ENCODE peak calls at places on chromosomes 3 and 15, in seven cellular contexts. One of them, this sample, is unnamed.

GRCh38 chr15:48385431-48385830 is 54.2 kb downstream of the DUT start:
- DNase-seq in activated naive CD8-positive, alpha-beta T cell treated with anti-CD3 and anti-CD28 coated beads for 36 hours: no peak
- DNase-seq in BE2C: no peak
- DNase-seq in fibroblast of lung: peak; percentile 99
- DNase-seq in stimulated activated naive CD8-positive, alpha-beta T cell treated with anti-CD3 and anti-CD28 coated beads, Interleukin-15, Interleukin-2, amounts not matched to agents 100 U/mL and 50 U/mL, for 24 hours: no peak
- DNase-seq in H7: no peak
- DNase-seq in glutamatergic neuron: no peak
- DNase-seq in this sample: no peak

GRCh38 chr3:56754753-56755365 is 46.9 kb downstream of the ARHGEF3 start:
- DNase-seq in stimulated activated naive CD8-positive, alpha-beta T cell treated with anti-CD3 and anti-CD28 coated beads, Interleukin-15, Interleukin-2, amounts not matched to agents 100 U/mL and 50 U/mL, for 24 hours: no peak
- DNase-seq in BE2C: no peak
- DNase-seq in fibroblast of lung: no peak
- DNase-seq in H7: no peak
- DNase-seq in activated naive CD8-positive, alpha-beta T cell treated with anti-CD3 and anti-CD28 coated beads for 36 hours: peak; percentile 45
- DNase-seq in glutamatergic neuron: no peak
- DNase-seq in this sample: no peak

GRCh38 chr3:77931272-77932009 is 891.5 kb downstream of the ROBO2 start:
- DNase-seq in fibroblast of lung: peak; percentile 6
- DNase-seq in stimulated activated naive CD8-positive, alpha-beta T cell treated with anti-CD3 and anti-CD28 coated beads, Interleukin-15, Interleukin-2, amounts not matched to agents 100 U/mL and 50 U/mL, for 24 hours: no peak
- DNase-seq in glutamatergic neuron: no peak
- DNase-seq in activated naive CD8-positive, alpha-beta T cell treated with anti-CD3 and anti-CD28 coated beads for 36 hours: no peak
- DNase-seq in H7: no peak
- DNase-seq in BE2C: no peak
- DNase-seq in this sample: peak; percentile 1

GRCh38 chr3:25904248-25904647 is 114.4 kb downstream of the OXSM start:
- DNase-seq in BE2C: no peak
- DNase-seq in stimulated activated naive CD8-positive, alpha-beta T cell treated with anti-CD3 and anti-CD28 coated beads, Interleukin-15, Interleukin-2, amounts not matched to agents 100 U/mL and 50 U/mL, for 24 hours: no peak
- DNase-seq in activated naive CD8-positive, alpha-beta T cell treated with anti-CD3 and anti-CD28 coated beads for 36 hours: no peak
- DNase-seq in fibroblast of lung: no peak
- DNase-seq in glutamatergic neuron: no peak
- DNase-seq in H7: peak; percentile 30
- DNase-seq in this sample: no peak

GRCh38 chr3:5220193-5220592 is 32.7 kb downstream of the EDEM1 start:
- DNase-seq in activated naive CD8-positive, alpha-beta T cell treated with anti-CD3 and anti-CD28 coated beads for 36 hours: no peak
- DNase-seq in stimulated activated naive CD8-positive, alpha-beta T cell treated with anti-CD3 and anti-CD28 coated beads, Interleukin-15, Interleukin-2, amounts not matched to agents 100 U/mL and 50 U/mL, for 24 hours: no peak
- DNase-seq in BE2C: no peak
- DNase-seq in H7: no peak
- DNase-seq in glutamatergic neuron: no peak
- DNase-seq in fibroblast of lung: no peak
- DNase-seq in this sample: no peak

GRCh38 chr15:35444557-35445204 is 101.3 kb downstream of the DPH6 start:
- DNase-seq in H7: peak; percentile 38
- DNase-seq in stimulated activated naive CD8-positive, alpha-beta T cell treated with anti-CD3 and anti-CD28 coated beads, Interleukin-15, Interleukin-2, amounts not matched to agents 100 U/mL and 50 U/mL, for 24 hours: no peak
- DNase-seq in BE2C: peak; percentile 25
- DNase-seq in glutamatergic neuron: no peak
- DNase-seq in activated naive CD8-positive, alpha-beta T cell treated with anti-CD3 and anti-CD28 coated beads for 36 hours: no peak
- DNase-seq in fibroblast of lung: peak; percentile 52
- DNase-seq in this sample: peak; percentile 56

GRCh38 chr15:72835289-72835890 is 51.8 kb upstream of the ADPGK start:
- DNase-seq in activated naive CD8-positive, alpha-beta T cell treated with anti-CD3 and anti-CD28 coated beads for 36 hours: no peak
- DNase-seq in BE2C: no peak
- DNase-seq in fibroblast of lung: no peak
- DNase-seq in glutamatergic neuron: peak; percentile 42
- DNase-seq in H7: peak; percentile 69
- DNase-seq in stimulated activated naive CD8-positive, alpha-beta T cell treated with anti-CD3 and anti-CD28 coated beads, Interleukin-15, Interleukin-2, amounts not matched to agents 100 U/mL and 50 U/mL, for 24 hours: no peak
- DNase-seq in this sample: no peak

GRCh38 chr3:61928776-61929175 is 367.4 kb downstream of the PTPRG start:
- DNase-seq in fibroblast of lung: no peak
- DNase-seq in stimulated activated naive CD8-positive, alpha-beta T cell treated with anti-CD3 and anti-CD28 coated beads, Interleukin-15, Interleukin-2, amounts not matched to agents 100 U/mL and 50 U/mL, for 24 hours: no peak
- DNase-seq in glutamatergic neuron: no peak
- DNase-seq in activated naive CD8-positive, alpha-beta T cell treated with anti-CD3 and anti-CD28 coated beads for 36 hours: no peak
- DNase-seq in H7: no peak
- DNase-seq in BE2C: no peak
- DNase-seq in this sample: no peak

GRCh38 chr3:76965122-76965725 is 74.7 kb upstream of the ROBO2 start:
- DNase-seq in BE2C: no peak
- DNase-seq in glutamatergic neuron: no peak
- DNase-seq in activated naive CD8-positive, alpha-beta T cell treated with anti-CD3 and anti-CD28 coated beads for 36 hours: no peak
- DNase-seq in H7: no peak
- DNase-seq in stimulated activated naive CD8-positive, alpha-beta T cell treated with anti-CD3 and anti-CD28 coated beads, Interleukin-15, Interleukin-2, amounts not matched to agents 100 U/mL and 50 U/mL, for 24 hours: no peak
- DNase-seq in fibroblast of lung: no peak
- DNase-seq in this sample: no peak

GRCh38 chr3:186307594-186307993 is 54.4 kb downstream of the DGKG start:
- DNase-seq in glutamatergic neuron: no peak
- DNase-seq in stimulated activated naive CD8-positive, alpha-beta T cell treated with anti-CD3 and anti-CD28 coated beads, Interleukin-15, Interleukin-2, amounts not matched to agents 100 U/mL and 50 U/mL, for 24 hours: peak; percentile 14
- DNase-seq in H7: no peak
- DNase-seq in BE2C: no peak
- DNase-seq in fibroblast of lung: peak; percentile 49
- DNase-seq in activated naive CD8-positive, alpha-beta T cell treated with anti-CD3 and anti-CD28 coated beads for 36 hours: no peak
- DNase-seq in this sample: no peak

GRCh38 chr3:41650406-41650805 is 311.5 kb downstream of the ULK4 start:
- DNase-seq in BE2C: no peak
- DNase-seq in H7: no peak
- DNase-seq in stimulated activated naive CD8-positive, alpha-beta T cell treated with anti-CD3 and anti-CD28 coated beads, Interleukin-15, Interleukin-2, amounts not matched to agents 100 U/mL and 50 U/mL, for 24 hours: no peak
- DNase-seq in glutamatergic neuron: no peak
- DNase-seq in activated naive CD8-positive, alpha-beta T cell treated with anti-CD3 and anti-CD28 coated beads for 36 hours: no peak
- DNase-seq in fibroblast of lung: no peak
- DNase-seq in this sample: no peak

GRCh38 chr15:37136666-37137065 is 36.3 kb upstream of the MEIS2 start:
- DNase-seq in H7: no peak
- DNase-seq in activated naive CD8-positive, alpha-beta T cell treated with anti-CD3 and anti-CD28 coated beads for 36 hours: no peak
- DNase-seq in stimulated activated naive CD8-positive, alpha-beta T cell treated with anti-CD3 and anti-CD28 coated beads, Interleukin-15, Interleukin-2, amounts not matched to agents 100 U/mL and 50 U/mL, for 24 hours: no peak
- DNase-seq in fibroblast of lung: peak; percentile 30
- DNase-seq in glutamatergic neuron: no peak
- DNase-seq in BE2C: no peak
- DNase-seq in this sample: no peak